ENCODE peak calls at places on chromosomes 6 and 20, in six cellular contexts. D is AG04450; G is anterior cingulate cortex; B is CD4-positive, alpha-beta memory T cell; P is GM23248; Z is GM03348. H is an unnamed sample.

GRCh38 chr6:150249261-150249660 is 106.4 kb downstream of the PPP1R14C start:
- DNase-seq in P (no peak), D (no peak), Z (no peak), G (no peak), B (no peak), H (no peak)

GRCh38 chr6:111686249-111686997 is 80.7 kb upstream of the TRAF3IP2 start:
- DNase-seq in Z (no peak), G (peak), D (no peak), P (peak), B (no peak), H (no peak)

GRCh38 chr20:1835531-1835930 is 59.7 kb upstream of the SIRPA start:
- DNase-seq in B (no peak), D (no peak), P (no peak), Z (no peak), G (no peak), H (no peak)

GRCh38 chr6:16302721-16303552 is 64.5 kb downstream of the GMPR start:
- DNase-seq in P (no peak), G (no peak), D (no peak), Z (no peak), B (no peak), H (no peak)

GRCh38 chr6:4355241-4355640 is 219.9 kb upstream of the ECI2 start:
- DNase-seq in B (no peak), P (peak), G (no peak), Z (peak), D (no peak), H (no peak)

GRCh38 chr20:47392015-47392720 is 35.7 kb upstream of the ZMYND8 start:
- DNase-seq in G (no peak), P (peak), Z (peak), B (no peak), D (peak), H (no peak)

GRCh38 chr6:5958948-5959347 is 47.8 kb downstream of the NRN1 start:
- DNase-seq in Z (no peak), B (no peak), G (no peak), D (no peak), P (no peak), H (no peak)

GRCh38 chr20:36092424-36093024 is 62.0 kb upstream of the EPB41L1 start:
- DNase-seq in D (no peak), Z (peak), G (no peak), B (no peak), P (peak), H (no peak)

GRCh38 chr20:44093249-44093582 is 93.8 kb downstream of the JPH2 start:
- DNase-seq in B (no peak), G (no peak), Z (no peak), P (no peak), D (no peak), H (no peak)

GRCh38 chr6:99612551-99613397 is 6.1 kb downstream of the PRDM13 start:
- DNase-seq in B (no peak), Z (no peak), G (no peak), D (no peak), P (no peak), H (no peak)

GRCh38 chr6:111614833-111615582 is 9.3 kb upstream of the TRAF3IP2 start:
- DNase-seq in G (no peak), Z (no peak), B (no peak), P (no peak), D (no peak), H (no peak)

GRCh38 chr6:14838041-14838596 is 407.8 kb upstream of the JARID2 start:
- DNase-seq in P (no peak), D (no peak), G (no peak), B (no peak), Z (peak), H (no peak)

GRCh38 chr20:44785768-44786167 is 24.6 kb downstream of the RIMS4 start:
- DNase-seq in Z (no peak), P (peak), D (no peak), G (no peak), B (no peak), H (no peak)

GRCh38 chr6:44254201-44254956 is 2.9 kb downstream of the SLC35B2 start:
- DNase-seq in G (no peak), B (no peak), P (no peak), Z (no peak), D (no peak), H (no peak)

GRCh38 chr20:57211949-57212889 is 54.2 kb downstream of the BMP7 start:
- DNase-seq in P (peak), D (peak), G (peak), Z (peak), B (no peak), H (no peak)

GRCh38 chr6:1771324-1771723 is 161.6 kb downstream of the FOXC1 start:
- DNase-seq in B (no peak), D (no peak), Z (no peak), G (no peak), P (peak), H (no peak)

GRCh38 chr20:5734559-5735137 is 15.6 kb upstream of the SHLD1 start:
- DNase-seq in P (no peak), G (no peak), B (no peak), Z (no peak), D (no peak), H (no peak)

GRCh38 chr20:63082939-63083735 is 76.4 kb upstream of the BHLHE23 start:
- DNase-seq in B (no peak), G (no peak), D (no peak), Z (no peak), P (no peak), H (no peak)

GRCh38 chr6:24959333-24959732 is 23.6 kb upstream of the RIPOR2 start:
- DNase-seq in B (no peak), G (no peak), D (no peak), P (no peak), Z (no peak), H (no peak)

GRCh38 chr20:51725584-51726176 is 42.5 kb downstream of the ATP9A start:
- DNase-seq in P (no peak), B (no peak), Z (no peak), G (no peak), D (no peak), H (no peak)

GRCh38 chr6:29696147-29697129 is 15.5 kb upstream of the ZFP57 start:
- DNase-seq in G (no peak), B (no peak), Z (peak), D (no peak), P (peak), H (no peak)

H was measured in GM12892.